ENCODE peak calls at places on chromosomes 12 and 14, in five cellular contexts. C is HepG2, R is K562, X is SK-N-SH, T is HCT116. K is an unnamed sample.

GRCh38 chr12:54662028-54662427 is 13.9 kb upstream of the DCD start:
- DNase-seq in R (no peak), C (no peak), T (no peak), X (no peak), K (no peak)

GRCh38 chr12:92444763-92445162 is 258.0 kb upstream of the PLEKHG7 start:
- DNase-seq in R (no peak), C (no peak), T (no peak), X (no peak), K (no peak)

GRCh38 chr14:99538275-99538674 is 57.1 kb downstream of the CCNK start:
- DNase-seq in C (no peak), T (no peak), X (peak; percentile 65), R (no peak), K (no peak)

GRCh38 chr14:37246427-37246829 is 48.7 kb downstream of the MIPOL1 start:
- DNase-seq in T (peak; percentile 39), C (peak; percentile 86), R (peak; percentile 54), X (peak; percentile 1), K (peak; percentile 9)

GRCh38 chr12:122891661-122892525 is 4.0 kb downstream of the VPS37B start:
- DNase-seq in C (no peak), R (peak; percentile 33), X (no peak), T (no peak), K (no peak)

GRCh38 chr14:100375273-100375962 is 52.3 kb downstream of the SLC25A47 start:
- DNase-seq in C (peak; percentile 20), T (peak; percentile 52), R (peak; percentile 91), X (peak; percentile 60), K (peak; percentile 74)

GRCh38 chr12:108612788-108613282 is 15.0 kb upstream of the TMEM119 start:
- DNase-seq in T (peak; percentile 24), R (no peak), C (no peak), X (no peak), K (no peak)

GRCh38 chr12:51546102-51546501 is 44.9 kb upstream of the SCN8A start:
- DNase-seq in R (no peak), C (no peak), X (no peak), T (no peak), K (no peak)

GRCh38 chr12:114625294-114625851 is 58.6 kb downstream of the TBX3 start:
- DNase-seq in T (peak; percentile 52), X (peak; percentile 68), C (peak; percentile 74), R (peak; percentile 62), K (peak; percentile 43)

GRCh38 chr12:47988073-47989022 is 15.9 kb downstream of the COL2A1 start:
- DNase-seq in R (no peak), C (no peak), T (no peak), X (no peak), K (no peak)

GRCh38 chr12:125512541-125513298 is 447.5 kb downstream of the AACS start:
- DNase-seq in R (no peak), C (no peak), X (no peak), T (no peak), K (no peak)

GRCh38 chr12:131896811-131897270 is 2.4 kb downstream of the ULK1 start:
- DNase-seq in X (peak; percentile 25), R (no peak), T (no peak), C (no peak), K (no peak)

GRCh38 chr12:20030847-20031246 is 337.5 kb upstream of the PDE3A start:
- DNase-seq in X (no peak), T (no peak), R (no peak), C (no peak), K (no peak)

GRCh38 chr12:55933158-55933798 is 2.3 kb downstream of the DGKA start:
- DNase-seq in X (no peak), C (no peak), T (peak; percentile 22), R (no peak), K (no peak)

GRCh38 chr14:79630561-79630960 is 580.7 kb downstream of the DIO2 start:
- DNase-seq in X (no peak), C (no peak), R (no peak), T (no peak), K (no peak)

GRCh38 chr12:122062832-122063690 is 15.5 kb upstream of the MLXIP start:
- DNase-seq in X (peak; percentile 51), C (peak; percentile 71), R (peak; percentile 80), T (peak; percentile 53), K (no peak)

GRCh38 chr14:106459971-106460730 is 933.8 kb downstream of the TMEM121 start:
- DNase-seq in T (no peak), C (no peak), X (no peak), R (peak; percentile 15), K (peak; percentile 78)

GRCh38 chr14:63499701-63500250 is 43.4 kb downstream of the PPP2R5E start:
- DNase-seq in R (no peak), T (no peak), X (no peak), C (no peak), K (no peak)

GRCh38 chr14:22882529-22883190 is 362 bp upstream of the REM2 start:
- DNase-seq in C (no peak), X (peak; percentile 87), T (peak; percentile 39), R (peak; percentile 83), K (peak; percentile 46)

GRCh38 chr12:9115731-9116689 is at the start of gene A2M:
- DNase-seq in R (no peak), C (peak; percentile 95), T (no peak), X (no peak), K (no peak)

GRCh38 chr12:130526813-130527212 is 189.1 kb downstream of the PIWIL1 start:
- DNase-seq in X (no peak), R (peak; percentile 47), T (no peak), C (peak; percentile 14), K (peak; percentile 65)

GRCh38 chr14:65446159-65446558 is 33.6 kb downstream of the FUT8 start:
- DNase-seq in R (no peak), T (no peak), C (no peak), X (no peak), K (no peak)

GRCh38 chr14:23307687-23308644 is 1.3 kb downstream of the BCL2L2 start:
- DNase-seq in C (no peak), T (no peak), R (no peak), X (no peak), K (no peak)

GRCh38 chr12:42421844-42422779 is 96.1 kb downstream of the PPHLN1 start:
- DNase-seq in C (no peak), T (no peak), R (peak; percentile 71), X (peak; percentile 37), K (no peak)

GRCh38 chr14:75864352-75864751 is 117.4 kb downstream of the TGFB3 start:
- DNase-seq in X (no peak), T (no peak), C (no peak), R (no peak), K (no peak)

GRCh38 chr12:2801044-2801783 is 6.4 kb downstream of the FKBP4 start:
- DNase-seq in T (no peak), R (no peak), X (no peak), C (no peak), K (no peak)

GRCh38 chr14:89960895-89961294 is 5.2 kb downstream of the TDP1 start:
- DNase-seq in R (no peak), T (no peak), C (no peak), X (no peak), K (no peak)

GRCh38 chr14:95769976-95770375 is 56.1 kb upstream of the TCL1A start:
- DNase-seq in C (no peak), R (no peak), T (no peak), X (no peak), K (no peak)

GRCh38 chr12:118436986-118437385 is 60.6 kb downstream of the SUDS3 start:
- DNase-seq in T (no peak), C (no peak), R (no peak), X (no peak), K (no peak)

GRCh38 chr12:93025145-93026103 is 96.3 kb upstream of the EEA1 start:
- DNase-seq in T (peak; percentile 45), C (no peak), R (peak; percentile 74), X (peak; percentile 28), K (no peak)

GRCh38 chr12:131471271-131471905 is 239.5 kb upstream of the SFSWAP start:
- DNase-seq in T (no peak), X (no peak), R (no peak), C (no peak), K (no peak)

GRCh38 chr14:94561656-94562010 is 391 bp downstream of the SERPINA4 start:
- DNase-seq in C (no peak), X (no peak), T (no peak), R (no peak), K (no peak)

GRCh38 chr14:94560291-94560665 is 964 bp upstream of the SERPINA4 start:
- DNase-seq in R (no peak), X (no peak), T (no peak), C (no peak), K (no peak)

GRCh38 chr14:94558842-94559241 is 2.4 kb upstream of the SERPINA4 start:
- DNase-seq in T (no peak), C (no peak), X (no peak), R (no peak), K (no peak)

GRCh38 chr14:94560782-94561655 is at the start of gene SERPINA4:
- DNase-seq in C (peak; percentile 50), T (no peak), X (no peak), R (no peak), K (no peak)

GRCh38 chr14:94559638-94560290 is 1.5 kb upstream of the SERPINA4 start:
- DNase-seq in X (no peak), R (no peak), C (no peak), T (no peak), K (no peak)
- TF ChIP-seq JUND in X (no peak), R (no peak), C (no peak), T (no peak), K (no peak)

GRCh38 chr12:12819752-12820311 is 6.7 kb downstream of the DDX47 start:
- DNase-seq in C (no peak), R (no peak), X (no peak), T (no peak), K (peak; percentile 59)

GRCh38 chr12:12822886-12823285 is 9.7 kb downstream of the DDX47 start:
- DNase-seq in R (no peak), C (no peak), X (no peak), T (no peak), K (no peak)

GRCh38 chr12:12823308-12823707 is 10.2 kb downstream of the DDX47 start:
- DNase-seq in C (no peak), X (no peak), R (no peak), T (no peak), K (no peak)

GRCh38 chr12:12823811-12824210 is 10.7 kb downstream of the DDX47 start:
- DNase-seq in X (no peak), R (no peak), T (no peak), C (no peak), K (no peak)

DNA sequence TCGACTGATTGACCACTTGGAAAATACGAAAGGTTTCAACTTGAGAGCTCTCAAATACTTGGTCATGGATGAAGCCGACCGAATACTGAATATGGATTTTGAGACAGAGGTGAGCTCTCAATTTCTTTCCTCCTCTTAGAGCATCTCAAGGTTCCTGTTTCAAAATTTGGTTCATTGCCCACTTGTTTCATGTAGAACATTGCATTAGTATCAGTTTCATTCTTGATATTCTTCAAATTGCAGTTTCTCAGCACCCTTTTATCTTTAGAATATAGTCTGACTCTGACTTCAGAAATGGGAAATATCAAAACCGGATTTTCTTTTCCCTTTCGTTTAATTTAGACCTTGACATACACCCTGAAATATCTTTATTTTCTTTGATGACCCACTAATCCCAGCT is 8.8 kb downstream of the DDX47 start:
- DNase-seq in R (no peak), X (no peak), T (no peak), C (no peak), K (no peak)
- TF ChIP-seq JUND in R (no peak), X (no peak), T (no peak), C (no peak), K (no peak)

GRCh38 chr14:20384321-20384720 is 29.0 kb downstream of the TEP1 start:
- DNase-seq in R (no peak), C (no peak), T (no peak), X (no peak), K (no peak)
- TF ChIP-seq JUND in R (no peak), C (no peak), T (no peak), X (no peak), K (no peak)

GRCh38 chr14:105375635-105376057 is 22.7 kb upstream of the TEX22 start:
- DNase-seq in T (no peak), R (no peak), X (no peak), C (no peak), K (no peak)
- TF ChIP-seq JUND in T (no peak), R (no peak), X (no peak), C (no peak), K (no peak)

K was measured in T47D.